ENCODE peak calls at places on chromosomes 13 and 19, in eight cellular contexts. O is left lung; Q is heart left ventricle; E is right atrium auricular region; A is CD4-positive, CD25-positive, alpha-beta regulatory T cell; I is HepG2; S is IMR-90; G is effector memory CD4-positive, alpha-beta T cell. N is an unnamed sample. For H3K4me1 and H3K36me3, the result is how much of the 10 kb centered on the place peaks cover.

GRCh38 chr19:34351382-34351802 is 13.6 kb upstream of the GPI start:
- DNase-seq in S (no peak), G (peak), A (no peak), E (no peak), O (no peak), I (no peak), Q (no peak), N (no peak)

GRCh38 chr13:32216281-32216680 is 98.9 kb downstream of the ZAR1L start:
- DNase-seq in I (no peak), Q (no peak), G (no peak), A (no peak), S (no peak), O (no peak), E (no peak), N (no peak)

GRCh38 chr19:19498255-19498991 is 16.9 kb downstream of the TSSK6 start:
- DNase-seq in G (no peak), A (no peak), O (peak), I (no peak), Q (no peak), E (no peak), S (no peak), N (no peak)

GRCh38 chr19:37095859-37096258 is 17.6 kb downstream of the ZNF420 start:
- DNase-seq in O (no peak), I (no peak), E (no peak), Q (no peak), A (no peak), S (no peak), G (no peak), N (no peak)

GRCh38 chr13:28744656-28745055 is 25.9 kb upstream of the SLC46A3 start:
- DNase-seq in E (peak), G (no peak), Q (no peak), A (no peak), O (no peak), S (no peak), I (no peak), N (no peak)

GRCh38 chr19:18668252-18668631 is 15.2 kb upstream of the CRTC1 start:
- DNase-seq in Q (no peak), G (no peak), E (no peak), A (no peak), I (no peak), O (no peak), S (no peak), N (no peak)

GRCh38 chr13:21237081-21237480 is 60.6 kb downstream of the MRPL57 start:
- DNase-seq in O (no peak), G (no peak), A (no peak), S (no peak), E (no peak), Q (no peak), I (no peak), N (no peak)

GRCh38 chr19:18894254-18895037 is 1.5 kb downstream of the CERS1 start:
- DNase-seq in E (no peak), S (peak), A (no peak), O (no peak), Q (no peak), I (no peak), G (no peak), N (no peak)

GRCh38 chr13:104206450-104207044 is 1140.3 kb upstream of the SLC10A2 start:
- DNase-seq in I (no peak), A (no peak), E (no peak), O (no peak), Q (no peak), S (no peak), G (no peak), N (no peak)

GRCh38 chr19:40756502-40757110 is 5.6 kb downstream of the SNRPA start:
- DNase-seq in Q (no peak), S (no peak), I (no peak), A (no peak), E (no peak), O (no peak), G (peak), N (no peak)

GRCh38 chr13:42893346-42893745 is 98.7 kb downstream of the EPSTI1 start:
- DNase-seq in E (no peak), O (no peak), S (peak), I (no peak), G (no peak), Q (no peak), A (no peak), N (no peak)

GRCh38 chr13:30373727-30374126 is 48.6 kb upstream of the UBE2L5 start:
- DNase-seq in G (peak), Q (no peak), S (no peak), I (no peak), O (no peak), A (peak), E (no peak), N (no peak)

GRCh38 chr19:55014714-55015113 is 23.4 kb downstream of the GP6 start:
- DNase-seq in G (no peak), Q (no peak), A (no peak), E (no peak), O (no peak), I (no peak), S (no peak), N (peak)

GRCh38 chr19:10228925-10229324 is 2.2 kb downstream of the S1PR2 start:
- DNase-seq in Q (no peak), O (no peak), A (peak), G (peak), I (peak), E (no peak), S (peak), N (peak)

GRCh38 chr13:110953833-110954532 is 39.1 kb upstream of the ANKRD10 start:
- DNase-seq in E (no peak), A (no peak), O (no peak), G (no peak), Q (no peak), S (no peak), I (no peak), N (no peak)

GRCh38 chr19:18951721-18952281 is 10.8 kb upstream of the HOMER3 start:
- DNase-seq in E (no peak), I (no peak), Q (no peak), S (no peak), O (no peak), A (no peak), G (no peak), N (no peak)

GRCh38 chr13:79245937-79246574 is 160.0 kb downstream of the RBM26 start:
- DNase-seq in S (no peak), E (no peak), Q (no peak), G (no peak), O (no peak), I (no peak), A (no peak), N (no peak)

GRCh38 chr19:51986309-51987291 is at the start of gene ZNF350:
- DNase-seq in A (peak), E (peak), G (peak), O (peak), I (peak), Q (peak), S (peak), N (peak)

GRCh38 chr19:7456964-7457541 is 31.8 kb downstream of the PEX11G start:
- DNase-seq in S (no peak), I (no peak), O (no peak), Q (no peak), A (no peak), E (no peak), G (no peak), N (no peak)

GRCh38 chr13:45838171-45838745 is 13.3 kb downstream of the SIAH3 start:
- DNase-seq in I (no peak), E (no peak), G (no peak), A (no peak), S (no peak), O (no peak), Q (no peak), N (no peak)

GRCh38 chr19:29381353-29382203 is 144.2 kb upstream of the VSTM2B start:
- DNase-seq in O (no peak), Q (no peak), A (no peak), S (no peak), E (no peak), G (no peak), I (no peak), N (no peak)

GRCh38 chr19:50906217-50906616 is 5.0 kb downstream of the KLK4 start:
- DNase-seq in S (no peak), E (no peak), O (no peak), A (no peak), G (no peak), Q (peak), I (peak), N (no peak)

GRCh38 chr13:36146513-36147276 is 15.5 kb upstream of the DCLK1 start:
- DNase-seq in Q (no peak), I (no peak), S (no peak), E (no peak), G (no peak), A (no peak), O (no peak), N (no peak)

GRCh38 chr19:40612831-40613668 is 11.9 kb downstream of the LTBP4 start:
- DNase-seq in E (no peak), A (peak), S (no peak), G (no peak), O (peak), Q (peak), I (no peak), N (peak)

GRCh38 chr19:50434525-50434924 is 1.8 kb downstream of the MYBPC2 start:
- DNase-seq in A (no peak), I (no peak), E (no peak), G (no peak), S (no peak), Q (no peak), O (peak), N (no peak)

GRCh38 chr13:97258801-97259200 is 36.7 kb downstream of the MBNL2 start:
- DNase-seq in I (no peak), Q (no peak), O (no peak), E (no peak), G (no peak), S (peak), A (no peak), N (no peak)

DNA sequence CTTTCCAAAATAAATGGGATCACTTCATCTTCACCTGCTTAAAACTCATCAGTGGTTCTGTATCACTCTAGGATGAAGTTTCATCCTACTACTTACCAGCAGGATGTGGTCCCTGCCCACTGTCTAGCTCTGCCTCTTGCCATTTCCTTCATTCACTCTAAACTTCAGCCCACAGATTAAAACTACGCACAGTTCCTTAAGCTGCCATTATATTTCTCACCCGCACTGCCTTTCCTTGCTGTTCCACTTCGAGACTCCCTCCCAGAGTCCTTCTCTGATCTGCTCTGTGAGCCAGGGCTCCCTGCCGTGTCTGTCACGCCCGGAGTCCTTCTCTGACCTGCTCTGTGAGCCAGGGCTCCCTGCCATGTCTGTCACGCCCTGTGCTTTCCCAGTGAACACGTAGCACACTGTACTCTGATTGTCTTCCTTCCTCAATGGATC is 52.0 kb upstream of the NPAS1 start:
- DNase-seq in Q (peak), A (no peak), I (no peak), O (no peak), S (no peak), G (peak), E (peak), N (peak)
- H3K4me1 ChIP-seq in Q (under half), A (under half), I (under half), O (under half), S (under half), G (under half), E (half or more), N (half or more)

GRCh38 chr13:113407531-113408393 is 43.8 kb upstream of the GRTP1 start:
- DNase-seq in A (no peak), I (no peak), S (no peak), E (no peak), Q (no peak), O (peak), G (no peak), N (no peak)

GRCh38 chr13:113405481-113406300 is 41.8 kb upstream of the GRTP1 start:
- DNase-seq in I (no peak), E (no peak), S (no peak), Q (no peak), O (peak), G (no peak), A (no peak), N (no peak)

GRCh38 chr13:113404723-113405471 is 41.0 kb upstream of the GRTP1 start:
- DNase-seq in O (peak), S (no peak), G (no peak), E (no peak), I (no peak), A (no peak), Q (no peak), N (no peak)

GRCh38 chr13:113407103-113407530 is 43.2 kb upstream of the GRTP1 start:
- DNase-seq in E (no peak), O (peak), G (no peak), S (no peak), Q (no peak), A (no peak), I (no peak), N (no peak)

DNA sequence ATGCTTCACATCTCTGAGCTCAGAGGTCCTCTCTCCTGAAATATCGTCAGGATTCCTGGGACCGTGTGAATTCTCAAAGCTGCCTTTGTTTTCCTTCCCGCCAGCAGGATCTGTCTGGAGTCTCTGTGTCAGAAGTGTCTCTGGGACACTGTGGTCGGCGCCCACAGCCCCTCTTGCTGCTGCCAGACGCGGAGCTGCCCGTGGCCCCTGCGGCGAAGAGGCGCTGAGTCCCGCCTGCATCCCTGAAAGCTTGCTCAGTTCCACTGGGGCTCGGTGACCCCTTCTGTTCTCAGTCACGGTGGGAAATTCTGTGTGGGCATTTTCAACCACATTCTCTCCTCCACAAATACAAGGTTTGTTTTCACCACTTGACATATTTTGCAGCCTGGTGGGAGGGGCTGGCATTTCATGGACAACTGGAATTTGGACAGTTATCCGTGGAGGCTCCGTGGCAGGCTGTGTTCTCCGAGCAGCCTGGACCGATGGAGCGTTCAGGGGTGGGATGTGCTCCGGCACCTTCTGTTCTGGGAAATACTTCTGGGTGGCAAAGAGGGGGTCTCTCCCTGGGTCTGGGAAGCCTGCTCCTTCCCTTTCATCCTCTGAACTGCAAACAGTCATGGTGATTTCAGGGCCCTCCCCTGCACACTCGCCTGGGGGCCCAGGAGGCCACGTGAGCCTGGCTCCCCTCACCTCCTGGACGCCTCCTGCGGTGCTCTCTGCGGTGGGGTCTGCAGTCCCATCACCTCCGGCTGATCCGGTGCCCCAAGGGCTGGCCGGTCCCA is 42.6 kb upstream of the GRTP1 start:
- DNase-seq in E (no peak), S (no peak), A (no peak), O (peak), I (no peak), Q (no peak), G (no peak), N (no peak)
- H3K27ac ChIP-seq in E (peak), S (no peak), A (no peak), O (no peak), I (no peak), Q (no peak), G (no peak), N (no peak)

DNA sequence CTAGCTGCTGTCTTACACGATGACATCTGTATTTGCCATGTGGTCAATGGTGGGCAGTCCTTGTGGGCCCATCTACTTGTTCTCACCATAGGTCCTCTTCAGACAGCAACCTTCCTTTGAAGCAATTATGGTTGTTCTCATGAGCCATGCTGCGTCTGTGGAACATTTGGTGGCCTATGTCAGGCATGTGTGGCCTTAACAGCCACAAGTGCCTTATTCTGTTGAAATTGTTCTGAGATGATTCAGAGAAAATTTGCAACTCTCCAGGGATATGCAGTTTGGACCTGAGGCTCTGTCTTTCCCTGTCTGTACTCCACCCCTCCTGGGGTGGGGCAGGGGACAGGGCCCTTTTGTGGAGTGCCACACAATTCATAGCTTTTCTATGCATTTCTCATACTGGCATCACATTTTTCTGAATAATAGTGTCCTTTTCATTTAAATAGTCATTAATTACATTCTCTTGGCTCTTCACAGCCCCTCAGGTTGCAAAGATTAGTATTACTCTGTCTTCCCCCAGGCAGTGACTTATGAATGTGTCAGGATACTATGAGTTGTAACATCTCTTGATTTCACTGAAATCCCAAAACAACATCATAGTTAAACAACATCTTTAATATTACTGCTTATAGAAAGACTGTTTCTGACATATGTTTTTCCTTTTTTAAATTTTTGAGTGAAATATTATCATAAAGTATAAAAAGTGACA is 102.1 kb downstream of the ITGBL1 start:
- DNase-seq in G (no peak), S (no peak), A (no peak), I (no peak), E (no peak), O (no peak), Q (no peak), N (no peak)
- H3K36me3 ChIP-seq in G (under half), S (under half), A (under half), I (under half), E (under half), O (under half), Q (under half), N (under half)

DNA sequence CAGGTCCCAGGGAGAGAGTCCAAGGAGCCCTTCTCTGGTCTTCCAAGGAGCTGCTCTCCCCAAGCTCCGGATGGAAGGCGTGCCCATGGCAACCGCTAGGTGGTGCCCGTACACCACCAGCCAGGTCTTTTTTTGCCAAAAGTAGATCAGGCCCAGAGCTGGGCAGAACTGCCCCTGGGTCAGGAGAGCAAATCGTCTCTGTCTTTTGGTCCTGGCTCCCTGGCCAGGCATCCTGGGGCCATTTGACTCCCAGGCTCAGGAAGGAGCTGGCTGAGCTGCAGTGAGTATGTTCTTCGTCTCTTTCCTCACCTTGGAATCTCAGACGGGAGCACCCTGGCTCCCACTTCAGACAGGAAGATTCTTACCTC is 24.6 kb upstream of the BCL3 start:
- DNase-seq in A (peak), E (peak), I (peak), O (peak), Q (peak), S (peak), G (peak), N (peak)
- H3K4me1 ChIP-seq in A (under half), E (half or more), I (half or more), O (under half), Q (under half), S (under half), G (under half), N (under half)

GRCh38 chr19:42121666-42122069 is 10.6 kb downstream of the POU2F2 start:
- DNase-seq in O (peak), G (peak), S (peak), E (no peak), A (peak), Q (peak), I (no peak), N (peak)

GRCh38 chr19:42121036-42121621 is 11.1 kb downstream of the POU2F2 start:
- DNase-seq in E (no peak), Q (no peak), G (no peak), O (no peak), I (no peak), A (no peak), S (no peak), N (no peak)

GRCh38 chr19:42124386-42124901 is 7.8 kb downstream of the POU2F2 start:
- DNase-seq in O (no peak), G (no peak), E (no peak), A (no peak), Q (no peak), S (no peak), I (no peak), N (no peak)

GRCh38 chr19:42123765-42124164 is 8.5 kb downstream of the POU2F2 start:
- DNase-seq in G (no peak), S (no peak), Q (no peak), I (no peak), A (no peak), O (no peak), E (no peak), N (no peak)

DNA sequence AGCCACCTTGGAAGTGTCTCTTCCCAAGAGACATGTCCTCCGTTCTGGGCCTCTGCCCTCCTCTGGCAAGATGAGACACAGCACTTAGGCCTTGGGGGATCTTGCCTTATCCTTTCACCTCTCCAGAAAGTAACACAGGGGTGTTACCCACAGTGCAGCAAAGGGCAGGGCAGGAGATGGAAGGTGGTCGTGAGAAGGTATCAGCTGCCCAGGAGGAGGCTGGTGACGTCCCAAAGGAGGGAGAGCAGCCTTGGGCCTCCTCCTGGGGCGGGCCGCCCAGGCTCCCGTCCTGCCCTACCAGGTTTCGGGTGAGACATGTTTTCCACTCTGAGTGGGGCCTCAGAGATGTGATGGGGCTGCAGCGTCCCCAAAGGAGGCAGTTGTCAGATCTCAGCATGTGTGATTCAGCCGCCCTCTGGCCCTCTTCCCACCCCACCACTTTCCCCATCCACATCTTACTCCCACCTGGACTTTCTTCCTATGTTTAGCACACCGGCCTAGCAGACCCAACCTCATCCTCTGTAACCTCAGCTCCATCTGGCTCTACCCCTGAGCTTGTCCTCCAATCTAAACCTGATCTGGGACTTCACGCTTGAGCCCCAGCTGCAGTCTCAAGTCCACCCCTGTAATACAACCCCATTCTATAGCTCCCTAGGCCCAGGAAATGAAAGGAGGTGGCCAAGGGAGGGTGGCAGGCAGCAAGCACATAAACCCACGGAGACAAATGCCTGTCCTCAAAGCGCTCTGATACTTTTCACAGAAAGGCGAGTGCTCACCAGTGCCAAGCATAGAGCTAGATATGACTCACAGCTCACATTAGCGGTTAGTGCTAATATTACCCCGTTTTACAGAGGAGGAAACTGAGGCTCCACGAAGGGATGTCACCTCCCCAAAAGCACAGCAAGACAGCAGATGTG is 9.3 kb downstream of the POU2F2 start:
- DNase-seq in G (peak), S (no peak), Q (no peak), E (no peak), A (peak), O (no peak), I (no peak), N (no peak)
- H3K27ac ChIP-seq in G (peak), S (peak), Q (no peak), E (no peak), A (peak), O (no peak), I (no peak), N (no peak)

N was measured in heart right ventricle.